ENCODE peak calls at places on chromosome 1, in seven cellular contexts. Y is HCT116; J is stimulated activated naive CD8-positive, alpha-beta T cell treated with anti-CD3 and anti-CD28 coated beads, Interleukin-15, amount 100 ng/mL, for 72 hours; Z is BJ; C is neural crest cell; M is T-helper 2 cell; F is esophagus squamous epithelium. X is an unnamed sample.

GRCh38 chr1:96643519-96643918 is 78.1 kb upstream of the PTBP2 start:
- DNase-seq in Y (no peak), J (no peak), Z (no peak), C (no peak), M (no peak), F (no peak), X (no peak)

GRCh38 chr1:153985984-153986761 is at the start of gene RAB13:
- DNase-seq in Y (peak; percentile 61), J (peak; percentile 34), Z (peak; percentile 28), C (peak; percentile 64), M (no peak), F (no peak), X (peak; percentile 86)

GRCh38 chr1:52692697-52693096 is 5.5 kb downstream of the COA7 start:
- DNase-seq in Y (no peak), J (no peak), Z (no peak), C (no peak), M (no peak), F (no peak), X (no peak)

GRCh38 chr1:218377143-218377660 is 32.1 kb downstream of the TGFB2 start:
- DNase-seq in Y (peak; percentile 76), J (peak; percentile 69), Z (peak; percentile 94), C (no peak), M (peak; percentile 84), F (no peak), X (no peak)

GRCh38 chr1:205600085-205600484 is 31.7 kb downstream of the ELK4 start:
- DNase-seq in Y (no peak), J (peak; percentile 36), Z (no peak), C (no peak), M (peak; percentile 75), F (no peak), X (no peak)

GRCh38 chr1:2985121-2985561 is 36.1 kb upstream of the ACTRT2 start:
- DNase-seq in Y (no peak), J (no peak), Z (no peak), C (no peak), M (no peak), F (no peak), X (no peak)

GRCh38 chr1:180522204-180522497 is 19.8 kb upstream of the ACBD6 start:
- DNase-seq in Y (no peak), J (no peak), Z (no peak), C (no peak), M (no peak), F (no peak), X (no peak)

GRCh38 chr1:94463765-94464330 is 45.7 kb downstream of the ABCD3 start:
- DNase-seq in Y (peak; percentile 49), J (peak; percentile 1), Z (peak; percentile 4), C (no peak), M (peak; percentile 59), F (no peak), X (peak; percentile 2)

X was measured in SK-N-DZ.